ENCODE peak calls at places on chromosomes 1 and 21, in ten cellular contexts. O, Y, G, L, W, I, C, B, D and R are unnamed samples.

GRCh38 chr1:76336951-76337371 is 262.4 kb downstream of the ST6GALNAC3 start:
- DNase-seq in Y (peak; percentile 8), D (peak; percentile 12), O (peak; percentile 92), G (peak; percentile 27), L (peak; percentile 39), C (peak; percentile 88), I (peak; percentile 78), B (peak; percentile 28), W (no peak), R (peak; percentile 69)

GRCh38 chr21:42301371-42302291 is 13.6 kb downstream of the TFF3 start:
- DNase-seq in B (no peak), W (no peak), O (no peak), G (no peak), Y (no peak), C (no peak), L (no peak), D (no peak), I (no peak), R (no peak)

GRCh38 chr1:18932879-18933278 is 23.6 kb downstream of the IFFO2 start:
- DNase-seq in O (no peak), Y (no peak), G (no peak), C (no peak), L (no peak), W (no peak), B (no peak), D (no peak), I (no peak), R (no peak)

GRCh38 chr1:81391100-81391828 is 409.5 kb upstream of the ADGRL2 start:
- DNase-seq in Y (peak; percentile 13), B (no peak), C (no peak), G (no peak), W (no peak), I (no peak), D (no peak), L (no peak), O (no peak), R (no peak)

GRCh38 chr1:59707216-59707615 is 107.5 kb upstream of the HOOK1 start:
- DNase-seq in L (no peak), B (no peak), W (no peak), I (peak; percentile 89), G (no peak), O (peak; percentile 95), C (peak; percentile 99), D (no peak), Y (peak; percentile 24), R (peak; percentile 20)

GRCh38 chr21:46668381-46668780 is 32.9 kb downstream of the PRMT2 start:
- DNase-seq in W (no peak), I (no peak), D (no peak), G (no peak), O (no peak), Y (no peak), B (no peak), L (no peak), C (no peak), R (no peak)

GRCh38 chr1:31335007-31335406 is 37.9 kb downstream of the FABP3 start:
- DNase-seq in G (peak; percentile 42), W (no peak), Y (no peak), B (no peak), L (peak; percentile 65), O (peak; percentile 36), C (peak; percentile 49), I (peak; percentile 2), D (no peak), R (peak; percentile 43)

GRCh38 chr1:17587693-17588047 is 48.2 kb downstream of the ARHGEF10L start:
- DNase-seq in W (no peak), I (no peak), D (no peak), O (peak; percentile 68), G (no peak), Y (no peak), C (peak; percentile 54), B (peak; percentile 42), L (peak; percentile 90), R (no peak)

GRCh38 chr1:212655668-212656440 is 43.8 kb downstream of the BATF3 start:
- DNase-seq in I (no peak), C (no peak), O (no peak), L (no peak), G (no peak), Y (no peak), B (no peak), D (no peak), W (no peak), R (no peak)

GRCh38 chr1:12438349-12438924 is 179.6 kb downstream of the DHRS3 start:
- DNase-seq in Y (no peak), O (no peak), C (no peak), I (no peak), G (no peak), B (no peak), L (no peak), W (no peak), D (no peak), R (no peak)

GRCh38 chr1:113834716-113835115 is 22.4 kb upstream of the RSBN1 start:
- DNase-seq in C (no peak), B (no peak), O (no peak), I (no peak), L (no peak), Y (no peak), G (no peak), D (no peak), W (no peak), R (no peak)

GRCh38 chr1:2086446-2087082 is 36.4 kb downstream of the PRKCZ start:
- DNase-seq in L (no peak), D (no peak), B (no peak), I (no peak), O (no peak), G (no peak), Y (no peak), W (no peak), C (no peak), R (no peak)

GRCh38 chr1:6911974-6912373 is 126.7 kb downstream of the CAMTA1 start:
- DNase-seq in O (no peak), B (no peak), D (no peak), Y (no peak), C (peak; percentile 92), W (no peak), I (no peak), G (no peak), L (no peak), R (no peak)

GRCh38 chr1:167661527-167662436 is 31.8 kb downstream of the RCSD1 start:
- DNase-seq in C (peak; percentile 89), W (no peak), O (peak; percentile 65), L (no peak), G (no peak), D (no peak), Y (no peak), B (no peak), I (peak; percentile 79), R (no peak)

GRCh38 chr1:43552059-43552742 is 21.5 kb downstream of the PTPRF start:
- DNase-seq in D (no peak), B (no peak), C (no peak), W (no peak), I (no peak), O (no peak), G (no peak), Y (no peak), L (no peak), R (no peak)

GRCh38 chr1:233597489-233597901 is 16.4 kb upstream of the KCNK1 start:
- DNase-seq in I (no peak), D (no peak), C (peak; percentile 7), O (no peak), Y (no peak), L (no peak), G (no peak), W (no peak), B (no peak), R (no peak)

GRCh38 chr1:44237721-44238457 is 24.6 kb downstream of the DMAP1 start:
- DNase-seq in L (peak; percentile 93), W (peak; percentile 76), G (peak; percentile 97), B (peak; percentile 92), O (peak; percentile 34), D (peak; percentile 24), C (peak; percentile 79), I (no peak), Y (peak; percentile 89), R (peak; percentile 78)

GRCh38 chr1:29563571-29563970 is 327.2 kb downstream of the PTPRU start:
- DNase-seq in G (no peak), L (no peak), O (no peak), C (peak; percentile 1), D (no peak), I (no peak), B (no peak), W (no peak), Y (no peak), R (no peak)

GRCh38 chr1:103489881-103490280 is 35.6 kb upstream of the RNPC3 start:
- DNase-seq in C (peak; percentile 56), B (no peak), O (peak; percentile 21), G (peak; percentile 8), Y (no peak), I (no peak), D (no peak), W (no peak), L (peak; percentile 17), R (no peak)

GRCh38 chr1:39434797-39435395 is 56.5 kb upstream of the BMP8A start:
- DNase-seq in C (peak; percentile 54), L (no peak), O (no peak), G (no peak), I (no peak), B (no peak), Y (no peak), W (no peak), D (no peak), R (no peak)

GRCh38 chr1:17567582-17567981 is 28.1 kb downstream of the ARHGEF10L start:
- DNase-seq in O (no peak), W (no peak), C (no peak), G (no peak), B (no peak), I (no peak), L (no peak), D (no peak), Y (no peak), R (no peak)

GRCh38 chr21:46399686-46400085 is 59.0 kb upstream of the DIP2A start:
- DNase-seq in W (no peak), L (no peak), G (no peak), B (no peak), O (no peak), I (no peak), C (no peak), Y (no peak), D (no peak), R (no peak)

GRCh38 chr1:45010855-45011811 is at the start of gene HECTD3:
- DNase-seq in B (peak; percentile 88), O (peak; percentile 77), W (peak; percentile 56), C (peak; percentile 69), L (peak; percentile 77), I (peak; percentile 10), D (peak; percentile 45), G (peak; percentile 74), Y (peak; percentile 90), R (peak; percentile 84)

GRCh38 chr21:43775795-43776430 is at the start of gene CSTB:
- DNase-seq in I (no peak), W (peak; percentile 68), L (peak; percentile 85), O (peak; percentile 59), C (no peak), D (peak; percentile 67), G (peak; percentile 86), B (peak; percentile 89), Y (peak; percentile 87), R (peak; percentile 82)

GRCh38 chr1:207828485-207829158 is 76.8 kb downstream of the CD46 start:
- DNase-seq in I (peak; percentile 64), B (peak; percentile 89), D (peak; percentile 33), C (peak; percentile 86), L (peak; percentile 88), O (peak; percentile 87), Y (peak; percentile 84), G (peak; percentile 80), W (peak; percentile 79), R (peak; percentile 86)

GRCh38 chr1:228798047-228798446 is 62.8 kb downstream of the RHOU start:
- DNase-seq in O (no peak), B (no peak), L (no peak), I (no peak), C (peak; percentile 46), D (no peak), Y (no peak), G (no peak), W (no peak), R (no peak)

GRCh38 chr1:209150114-209150513 is 433.4 kb upstream of the CAMK1G start:
- DNase-seq in C (peak; percentile 56), L (peak; percentile 83), O (peak; percentile 60), B (no peak), Y (no peak), D (no peak), W (peak; percentile 61), I (peak; percentile 1), G (peak; percentile 38), R (no peak)

GRCh38 chr1:218164111-218164929 is 120.8 kb upstream of the RRP15 start:
- DNase-seq in L (peak; percentile 92), Y (peak; percentile 37), G (peak; percentile 40), C (peak; percentile 12), D (no peak), W (peak; percentile 80), I (no peak), O (peak; percentile 27), B (peak; percentile 57), R (peak; percentile 6)